ENCODE peak calls at places on chromosomes 3 and 15, in ten cellular contexts. P, S, E, G, H, J, A, Z, I and R are unnamed samples.

GRCh38 chr3:8886556-8886955 is 76.7 kb downstream of the RAD18 start:
- DNase-seq in P (no peak), S (no peak), E (no peak), G (no peak), H (no peak), J (peak), A (no peak), Z (no peak), I (peak), R (no peak)

GRCh38 chr3:179177611-179178010 is 29.5 kb downstream of the PIK3CA start:
- DNase-seq in P (no peak), S (no peak), E (no peak), G (no peak), H (no peak), J (no peak), A (no peak), Z (no peak), I (no peak), R (no peak)

GRCh38 chr15:47027322-47027946 is 689.9 kb upstream of the SEMA6D start:
- DNase-seq in P (no peak), S (no peak), E (no peak), G (no peak), H (no peak), J (no peak), A (peak), Z (no peak), I (no peak), R (peak)

GRCh38 chr15:63506537-63507035 is 2.2 kb downstream of the USP3 start:
- DNase-seq in P (peak), S (no peak), E (no peak), G (peak), H (no peak), J (peak), A (peak), Z (no peak), I (no peak), R (peak)

GRCh38 chr3:195794708-195795107 is 17.0 kb downstream of the MUC4 start:
- DNase-seq in P (no peak), S (no peak), E (no peak), G (no peak), H (no peak), J (no peak), A (no peak), Z (no peak), I (no peak), R (no peak)

GRCh38 chr3:100169186-100169585 is 54.9 kb upstream of the FILIP1L start:
- DNase-seq in P (no peak), S (peak), E (no peak), G (peak), H (no peak), J (no peak), A (no peak), Z (no peak), I (no peak), R (no peak)

GRCh38 chr3:14319654-14320182 is 82.7 kb upstream of the SLC6A6 start:
- DNase-seq in P (peak), S (no peak), E (no peak), G (peak), H (peak), J (peak), A (peak), Z (peak), I (peak), R (peak)

GRCh38 chr15:48507416-48508065 is 138.0 kb downstream of the FBN1 start:
- DNase-seq in P (peak), S (no peak), E (no peak), G (peak), H (no peak), J (peak), A (peak), Z (no peak), I (peak), R (peak)

GRCh38 chr15:57444877-57445513 is 68.7 kb downstream of the CGNL1 start:
- DNase-seq in P (peak), S (no peak), E (no peak), G (no peak), H (no peak), J (no peak), A (peak), Z (no peak), I (peak), R (peak)

GRCh38 chr3:12098400-12098799 is 60.3 kb downstream of the TIMP4 start:
- DNase-seq in P (no peak), S (no peak), E (no peak), G (no peak), H (no peak), J (no peak), A (no peak), Z (no peak), I (no peak), R (no peak)

GRCh38 chr15:42992626-42993025 is 72.0 kb upstream of the TTBK2 start:
- DNase-seq in P (no peak), S (no peak), E (no peak), G (no peak), H (no peak), J (no peak), A (no peak), Z (no peak), I (no peak), R (no peak)

GRCh38 chr3:71726106-71726505 is 904 bp upstream of the EIF4E3 start:
- DNase-seq in P (peak), S (no peak), E (peak), G (no peak), H (no peak), J (no peak), A (no peak), Z (no peak), I (no peak), R (no peak)

GRCh38 chr3:112437146-112438022 is 61.9 kb downstream of the BTLA start:
- DNase-seq in P (peak), S (no peak), E (no peak), G (peak), H (no peak), J (peak), A (peak), Z (no peak), I (peak), R (peak)

GRCh38 chr3:52349611-52350395 is 33.7 kb downstream of the DNAH1 start:
- DNase-seq in P (no peak), S (no peak), E (no peak), G (no peak), H (no peak), J (no peak), A (no peak), Z (no peak), I (no peak), R (no peak)

GRCh38 chr15:98420837-98421236 is 227.5 kb upstream of the IGF1R start:
- DNase-seq in P (no peak), S (no peak), E (no peak), G (no peak), H (no peak), J (no peak), A (no peak), Z (no peak), I (no peak), R (no peak)

GRCh38 chr3:15303216-15303615 is 29.2 kb downstream of the SH3BP5 start:
- DNase-seq in P (no peak), S (no peak), E (no peak), G (no peak), H (no peak), J (no peak), A (no peak), Z (no peak), I (no peak), R (no peak)

GRCh38 chr3:72336821-72337479 is 511.3 kb downstream of the SHQ1 start:
- DNase-seq in P (peak), S (peak), E (no peak), G (peak), H (no peak), J (peak), A (peak), Z (no peak), I (peak), R (peak)

GRCh38 chr15:88465633-88466219 is 1.5 kb downstream of the MRPL46 start:
- DNase-seq in P (peak), S (no peak), E (no peak), G (peak), H (no peak), J (peak), A (peak), Z (no peak), I (peak), R (peak)

GRCh38 chr15:41827880-41828746 is at the start of gene JMJD7:
- DNase-seq in P (peak), S (peak), E (peak), G (peak), H (peak), J (peak), A (peak), Z (no peak), I (peak), R (peak)

GRCh38 chr3:192902481-192903023 is 15.1 kb downstream of the MB21D2 start:
- DNase-seq in P (no peak), S (no peak), E (no peak), G (no peak), H (no peak), J (peak), A (no peak), Z (no peak), I (no peak), R (no peak)

GRCh38 chr15:76163429-76164020 is 103.7 kb downstream of the TMEM266 start:
- DNase-seq in P (no peak), S (no peak), E (no peak), G (no peak), H (no peak), J (peak), A (no peak), Z (no peak), I (peak), R (peak)

GRCh38 chr3:123337226-123337625 is 111.7 kb downstream of the ADCY5 start:
- DNase-seq in P (no peak), S (no peak), E (no peak), G (no peak), H (no peak), J (no peak), A (no peak), Z (no peak), I (no peak), R (no peak)

GRCh38 chr3:52225452-52226228 is at the start of gene TLR9:
- DNase-seq in P (peak), S (no peak), E (peak), G (no peak), H (no peak), J (no peak), A (no peak), Z (peak), I (no peak), R (no peak)

GRCh38 chr3:189232790-189233189 is 61.0 kb downstream of the TPRG1 start:
- DNase-seq in P (no peak), S (no peak), E (no peak), G (no peak), H (no peak), J (no peak), A (no peak), Z (no peak), I (no peak), R (no peak)